ENCODE peak calls at places on chromosomes 6 and 20, in six cellular contexts. F is Calu3, W is T-helper 2 cell, K is body of pancreas, Z is B cell, G is COLO829. Y is an unnamed sample.

GRCh38 chr6:133456439-133456838 is 215.3 kb downstream of the EYA4 start:
- DNase-seq in F (no peak), W (no peak), K (no peak), Z (no peak), G (no peak), Y (no peak)

GRCh38 chr6:15073883-15074465 is 171.9 kb upstream of the JARID2 start:
- DNase-seq in F (no peak), W (no peak), K (no peak), Z (no peak), G (no peak), Y (no peak)

GRCh38 chr6:153145591-153145990 is 14.5 kb upstream of the RGS17 start:
- DNase-seq in F (no peak), W (no peak), K (no peak), Z (no peak), G (no peak), Y (peak)

GRCh38 chr6:73719041-73719440 is 23.0 kb downstream of the CD109 start:
- DNase-seq in F (no peak), W (no peak), K (no peak), Z (no peak), G (no peak), Y (no peak)

GRCh38 chr20:15814903-15815302 is 758.3 kb downstream of the KIF16B start:
- DNase-seq in F (no peak), W (no peak), K (no peak), Z (no peak), G (no peak), Y (no peak)

GRCh38 chr6:138909975-138910374 is 78.1 kb downstream of the REPS1 start:
- DNase-seq in F (no peak), W (no peak), K (no peak), Z (no peak), G (no peak), Y (no peak)

GRCh38 chr6:35919085-35919826 is 1.6 kb downstream of the SRPK1 start:
- DNase-seq in F (no peak), W (no peak), K (peak), Z (no peak), G (no peak), Y (no peak)

GRCh38 chr6:49556429-49556837 is 6.0 kb downstream of the C6orf141 start:
- DNase-seq in F (peak), W (no peak), K (peak), Z (no peak), G (peak), Y (no peak)

GRCh38 chr6:87200469-87201174 is 45.3 kb downstream of the ZNF292 start:
- DNase-seq in F (no peak), W (no peak), K (no peak), Z (no peak), G (no peak), Y (no peak)

GRCh38 chr6:170024940-170025339 is 265.9 kb downstream of the DLL1 start:
- DNase-seq in F (no peak), W (no peak), K (peak), Z (no peak), G (no peak), Y (peak)

GRCh38 chr20:25067102-25067987 is 9.4 kb upstream of the ACSS1 start:
- DNase-seq in F (no peak), W (no peak), K (no peak), Z (no peak), G (no peak), Y (no peak)

GRCh38 chr20:36084897-36085617 is 69.5 kb upstream of the EPB41L1 start:
- DNase-seq in F (peak), W (no peak), K (no peak), Z (no peak), G (no peak), Y (no peak)

GRCh38 chr6:129749749-129750120 is 39.8 kb upstream of the ARHGAP18 start:
- DNase-seq in F (no peak), W (no peak), K (peak), Z (no peak), G (no peak), Y (no peak)

GRCh38 chr6:6251555-6252280 is 68.7 kb downstream of the F13A1 start:
- DNase-seq in F (no peak), W (no peak), K (no peak), Z (no peak), G (no peak), Y (no peak)

GRCh38 chr6:5762561-5762968 is 244.2 kb downstream of the NRN1 start:
- DNase-seq in F (no peak), W (no peak), K (no peak), Z (no peak), G (no peak), Y (no peak)

GRCh38 chr20:36104856-36105255 is 49.7 kb upstream of the EPB41L1 start:
- DNase-seq in F (no peak), W (no peak), K (no peak), Z (no peak), G (no peak), Y (no peak)

GRCh38 chr6:170416303-170416702 is 109.7 kb downstream of the FAM120B start:
- DNase-seq in F (no peak), W (no peak), K (no peak), Z (no peak), G (no peak), Y (no peak)

GRCh38 chr6:165186441-165187205 is 122.8 kb downstream of the C6orf118 start:
- DNase-seq in F (no peak), W (no peak), K (no peak), Z (no peak), G (no peak), Y (no peak)

Y was measured in thyroid gland.